ENCODE peak calls at places on chromosome 5, in nine cellular contexts. N, G, C, P, H, I, R, M and F are unnamed samples.
A peak's percentile ranks its signal among the peaks of the same experiment; 100 is the strongest.

GRCh38 chr5:75734913-75735789 is 17.9 kb upstream of the POC5 start:
- DNase-seq in N (peak; percentile 5), G (peak; percentile 82), C (peak; percentile 58), P (peak; percentile 20), H (peak; percentile 46), I (peak; percentile 51), R (peak; percentile 25), M (peak; percentile 57), F (no peak)

GRCh38 chr5:176389114-176389768 is 690 bp downstream of the HIGD2A start:
- DNase-seq in N (no peak), G (no peak), C (no peak), P (no peak), H (peak; percentile 36), I (no peak), R (no peak), M (no peak), F (no peak)

GRCh38 chr5:173474881-173475287 is 141.6 kb downstream of the BOD1 start:
- DNase-seq in N (no peak), G (no peak), C (no peak), P (no peak), H (peak; percentile 22), I (no peak), R (no peak), M (no peak), F (no peak)

GRCh38 chr5:143828710-143829109 is 16.7 kb downstream of the HMHB1 start:
- DNase-seq in N (no peak), G (no peak), C (no peak), P (no peak), H (no peak), I (no peak), R (no peak), M (no peak), F (no peak)

GRCh38 chr5:178794433-178794832 is 64.0 kb upstream of the ZNF354A start:
- DNase-seq in N (no peak), G (no peak), C (no peak), P (no peak), H (no peak), I (no peak), R (no peak), M (no peak), F (no peak)

GRCh38 chr5:39175273-39175955 is 43.9 kb downstream of the FYB1 start:
- DNase-seq in N (no peak), G (no peak), C (no peak), P (no peak), H (no peak), I (no peak), R (no peak), M (no peak), F (no peak)

GRCh38 chr5:109316631-109317030 is 93.1 kb downstream of the PJA2 start:
- DNase-seq in N (no peak), G (no peak), C (no peak), P (no peak), H (peak; percentile 22), I (no peak), R (peak; percentile 37), M (no peak), F (no peak)

GRCh38 chr5:124634228-124634819 is 112.1 kb downstream of the ZNF608 start:
- DNase-seq in N (no peak), G (no peak), C (no peak), P (no peak), H (peak; percentile 71), I (no peak), R (no peak), M (no peak), F (no peak)

GRCh38 chr5:143002459-143003327 is 232.5 kb downstream of the ARHGAP26 start:
- DNase-seq in N (peak; percentile 55), G (peak; percentile 60), C (no peak), P (no peak), H (peak; percentile 47), I (no peak), R (peak; percentile 30), M (no peak), F (no peak)

GRCh38 chr5:156367602-156368001 is 40.6 kb downstream of the SGCD start:
- DNase-seq in N (no peak), G (no peak), C (no peak), P (no peak), H (no peak), I (no peak), R (no peak), M (no peak), F (no peak)

GRCh38 chr5:153661897-153662296 is 171.4 kb downstream of the GRIA1 start:
- DNase-seq in N (no peak), G (no peak), C (no peak), P (no peak), H (no peak), I (no peak), R (no peak), M (no peak), F (no peak)

GRCh38 chr5:173472784-173473278 is 143.6 kb downstream of the BOD1 start:
- DNase-seq in N (no peak), G (no peak), C (no peak), P (peak; percentile 41), H (no peak), I (no peak), R (no peak), M (no peak), F (peak; percentile 35)

GRCh38 chr5:956178-956761 is 52.3 kb upstream of the NKD2 start:
- DNase-seq in N (no peak), G (no peak), C (no peak), P (no peak), H (no peak), I (peak; percentile 40), R (no peak), M (no peak), F (no peak)

DNA sequence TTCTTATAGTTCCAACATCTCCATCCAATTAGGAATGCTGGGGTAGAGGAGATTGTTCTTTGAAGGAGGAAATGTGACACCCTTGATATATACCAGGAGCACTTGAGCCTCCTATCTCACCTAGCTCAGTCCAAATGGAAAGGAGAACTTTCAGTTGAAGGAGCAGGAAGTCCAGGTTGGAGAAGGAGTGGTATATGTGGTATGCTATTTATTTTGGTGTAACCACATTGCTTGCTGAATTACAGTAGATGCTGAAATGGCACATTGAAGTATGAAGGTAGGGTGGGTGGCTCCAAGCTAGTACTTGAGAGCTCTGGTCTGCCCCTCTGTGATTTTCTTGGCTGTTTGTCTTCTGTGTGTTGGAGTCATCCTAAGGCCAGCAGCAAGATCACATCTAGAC is 6.1 kb downstream of the CSNK1G3 start:
- DNase-seq in N (no peak), G (no peak), C (no peak), P (no peak), H (no peak), I (no peak), R (no peak), M (no peak), F (no peak)
- H3K27ac ChIP-seq in N (no peak overlapping the region), G (no peak overlapping the region), C (no peak overlapping the region), P (no peak overlapping the region), H (no peak overlapping the region), I (no peak overlapping the region), R (no peak overlapping the region), M (no peak overlapping the region), F (no peak overlapping the region)

GRCh38 chr5:145682197-145682895 is 152.8 kb downstream of the PRELID2 start:
- DNase-seq in N (no peak), G (no peak), C (no peak), P (no peak), H (no peak), I (no peak), R (no peak), M (no peak), F (no peak)

GRCh38 chr5:145681686-145682085 is 153.5 kb downstream of the PRELID2 start:
- DNase-seq in N (peak; percentile 71), G (peak; percentile 80), C (peak; percentile 74), P (no peak), H (peak; percentile 81), I (peak; percentile 54), R (peak; percentile 80), M (peak; percentile 74), F (peak; percentile 77)

GRCh38 chr5:145685417-145685816 is 149.7 kb downstream of the PRELID2 start:
- DNase-seq in N (no peak), G (no peak), C (no peak), P (no peak), H (no peak), I (no peak), R (no peak), M (no peak), F (no peak)

GRCh38 chr5:145681216-145681615 is 153.9 kb downstream of the PRELID2 start:
- DNase-seq in N (no peak), G (no peak), C (no peak), P (no peak), H (no peak), I (no peak), R (no peak), M (no peak), F (peak; percentile 13)

DNA sequence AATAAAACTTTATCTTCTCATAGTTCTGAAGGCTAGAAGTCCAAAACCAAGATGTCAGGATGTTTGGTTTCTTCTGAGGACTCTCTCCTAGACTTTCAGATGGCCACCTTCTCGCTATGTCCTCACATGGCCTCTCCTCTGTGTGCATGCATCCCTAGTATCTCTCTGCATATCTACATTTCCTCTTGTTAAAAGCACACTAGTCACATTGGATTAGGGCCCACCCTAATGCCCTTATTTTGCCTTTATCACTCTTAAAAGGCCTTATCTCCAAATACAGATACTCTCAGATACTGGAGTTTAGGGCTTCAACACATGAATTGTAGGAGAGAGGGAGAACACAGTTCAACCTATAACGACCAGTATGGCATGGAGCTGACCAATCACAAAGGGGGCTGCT is 151.7 kb downstream of the PRELID2 start:
- DNase-seq in N (no peak), G (no peak), C (no peak), P (no peak), H (no peak), I (no peak), R (no peak), M (no peak), F (no peak)
- TF ChIP-seq CTCF in N (no peak), G (no peak), C (no peak), P (no peak), H (no peak), I (no peak), R (no peak), M (no peak), F (no peak)

DNA sequence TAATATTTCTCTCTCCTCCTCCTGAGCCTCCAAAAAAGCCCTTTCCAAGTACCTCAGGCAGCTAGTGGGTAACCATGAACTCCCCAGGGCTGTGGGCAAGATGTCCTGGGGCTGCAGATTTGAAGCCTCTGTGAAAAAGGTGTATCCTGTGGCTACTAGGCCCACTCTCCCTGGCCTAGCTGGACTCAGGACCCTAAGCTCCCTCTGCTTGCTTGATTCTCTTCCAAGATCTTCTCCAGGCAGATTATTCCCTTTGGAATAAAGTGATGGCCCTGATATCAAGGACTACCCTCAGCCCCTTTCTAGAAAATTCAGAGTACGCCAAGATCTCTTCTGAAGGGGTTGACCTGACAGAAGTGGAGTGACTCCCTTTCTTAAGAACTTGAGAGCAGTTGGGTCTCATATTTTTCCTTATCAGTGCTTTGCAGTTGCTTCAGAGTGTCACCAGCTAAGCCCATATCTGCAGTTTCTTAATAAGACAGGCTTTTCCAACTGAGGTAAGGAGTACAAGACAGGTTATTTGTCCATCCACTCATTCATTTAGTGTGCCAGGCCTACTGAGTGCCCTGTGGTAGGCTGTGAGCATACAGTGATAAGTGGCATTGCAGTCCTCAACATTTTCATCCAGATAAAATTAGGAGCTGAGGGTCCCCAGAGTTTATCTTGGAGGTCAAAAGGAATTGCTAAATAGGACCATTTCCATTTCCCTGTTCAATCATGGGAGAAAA is 42.5 kb downstream of the CYSTM1 start:
- DNase-seq in N (no peak), G (no peak), C (no peak), P (no peak), H (no peak), I (no peak), R (no peak), M (no peak), F (no peak)
- H3K27ac ChIP-seq in N (no peak overlapping the region), G (no peak overlapping the region), C (peak overlapping the region; percentile 62), P (peak overlapping the region; percentile 20), H (no peak overlapping the region), I (no peak overlapping the region), R (no peak overlapping the region), M (no peak overlapping the region), F (no peak overlapping the region)

GRCh38 chr5:160960592-160960991 is 108.6 kb upstream of the ATP10B start:
- DNase-seq in N (no peak), G (no peak), C (no peak), P (no peak), H (no peak), I (no peak), R (no peak), M (no peak), F (no peak)
- TF ChIP-seq CTCF in N (no peak), G (no peak), C (no peak), P (no peak), H (no peak), I (no peak), R (no peak), M (no peak), F (no peak)